ENCODE peak calls at places on chromosomes 12 and 14, in four cellular contexts. L is fibroblast of lung, G is PC-3, A is neural progenitor cell. X is an unnamed sample.
A peak's percentile ranks its signal among the peaks of the same experiment; 100 is the strongest.

GRCh38 chr14:61388173-61388975 is 67.0 kb downstream of the PRKCH start:
- DNase-seq in L (peak; percentile 25), G (peak; percentile 90), A (no peak), X (peak; percentile 88)

GRCh38 chr14:53391156-53391555 is 238.0 kb upstream of the DDHD1 start:
- DNase-seq in L (peak; percentile 90), G (peak; percentile 60), A (no peak), X (no peak)

GRCh38 chr12:57416039-57416996 is 14.5 kb downstream of the R3HDM2 start:
- DNase-seq in L (peak; percentile 36), G (peak; percentile 31), A (no peak), X (no peak)

GRCh38 chr14:69798339-69798735 is 1.3 kb upstream of the SLC10A1 start:
- DNase-seq in L (no peak), G (no peak), A (no peak), X (no peak)

GRCh38 chr12:131896080-131896810 is 1.8 kb downstream of the ULK1 start:
- DNase-seq in L (peak; percentile 88), G (peak; percentile 92), A (peak; percentile 91), X (peak; percentile 67)

GRCh38 chr14:73457935-73458218 is 469 bp downstream of the NUMB start:
- DNase-seq in L (no peak), G (no peak), A (no peak), X (no peak)

GRCh38 chr12:6267007-6267721 is 43.3 kb upstream of the PLEKHG6 start:
- DNase-seq in L (peak; percentile 71), G (peak; percentile 22), A (no peak), X (no peak)

GRCh38 chr14:34911209-34912150 is 36.3 kb upstream of the BAZ1A start:
- DNase-seq in L (peak; percentile 83), G (peak; percentile 54), A (no peak), X (no peak)

GRCh38 chr12:19695244-19696098 is 256.2 kb downstream of the AEBP2 start:
- DNase-seq in L (peak; percentile 74), G (no peak), A (no peak), X (no peak)

GRCh38 chr14:88961214-88961613 is 136.8 kb downstream of the TTC8 start:
- DNase-seq in L (peak; percentile 18), G (no peak), A (no peak), X (no peak)

GRCh38 chr12:110741371-110741770 is 1.3 kb downstream of the PPP1CC start:
- DNase-seq in L (peak; percentile 17), G (no peak), A (no peak), X (peak; percentile 75)

GRCh38 chr12:129570796-129571400 is 332.9 kb downstream of the TMEM132D start:
- DNase-seq in L (no peak), G (no peak), A (no peak), X (no peak)

GRCh38 chr12:80593766-80594165 is 113.7 kb upstream of the MYF6 start:
- DNase-seq in L (peak; percentile 98), G (peak; percentile 45), A (no peak), X (no peak)

GRCh38 chr12:15323530-15323929 is 1.2 kb downstream of the PTPRO start:
- DNase-seq in L (peak; percentile 3), G (no peak), A (no peak), X (no peak)

GRCh38 chr14:99729991-99730875 is 46.1 kb downstream of the CYP46A1 start:
- DNase-seq in L (no peak), G (peak; percentile 76), A (peak; percentile 92), X (peak; percentile 86)

GRCh38 chr14:20698018-20698329 is 9.4 kb downstream of the ANG start:
- DNase-seq in L (no peak), G (no peak), A (no peak), X (no peak)

GRCh38 chr14:102538598-102539543 is 29.3 kb upstream of the ANKRD9 start:
- DNase-seq in L (no peak), G (no peak), A (no peak), X (no peak)

GRCh38 chr14:104001003-104001402 is 58.7 kb upstream of the RD3L start:
- DNase-seq in L (no peak), G (peak; percentile 31), A (peak; percentile 48), X (peak; percentile 67)

GRCh38 chr12:113111247-113111646 is 24.3 kb downstream of the RASAL1 start:
- DNase-seq in L (no peak), G (no peak), A (no peak), X (no peak)

GRCh38 chr14:54737132-54737711 is 165.4 kb downstream of the GCH1 start:
- DNase-seq in L (peak; percentile 92), G (peak; percentile 94), A (no peak), X (no peak)

GRCh38 chr14:41423503-41423902 is 183.2 kb upstream of the LRFN5 start:
- DNase-seq in L (peak; percentile 0), G (peak; percentile 11), A (no peak), X (no peak)

GRCh38 chr14:41419709-41420108 is 187.0 kb upstream of the LRFN5 start:
- DNase-seq in L (no peak), G (no peak), A (no peak), X (no peak)

GRCh38 chr14:41418851-41419250 is 187.8 kb upstream of the LRFN5 start:
- DNase-seq in L (no peak), G (no peak), A (peak; percentile 10), X (no peak)
- H2AFZ ChIP-seq in L (no peak overlapping the region), G (no peak overlapping the region), A (no peak overlapping the region), X (no peak overlapping the region)

DNA sequence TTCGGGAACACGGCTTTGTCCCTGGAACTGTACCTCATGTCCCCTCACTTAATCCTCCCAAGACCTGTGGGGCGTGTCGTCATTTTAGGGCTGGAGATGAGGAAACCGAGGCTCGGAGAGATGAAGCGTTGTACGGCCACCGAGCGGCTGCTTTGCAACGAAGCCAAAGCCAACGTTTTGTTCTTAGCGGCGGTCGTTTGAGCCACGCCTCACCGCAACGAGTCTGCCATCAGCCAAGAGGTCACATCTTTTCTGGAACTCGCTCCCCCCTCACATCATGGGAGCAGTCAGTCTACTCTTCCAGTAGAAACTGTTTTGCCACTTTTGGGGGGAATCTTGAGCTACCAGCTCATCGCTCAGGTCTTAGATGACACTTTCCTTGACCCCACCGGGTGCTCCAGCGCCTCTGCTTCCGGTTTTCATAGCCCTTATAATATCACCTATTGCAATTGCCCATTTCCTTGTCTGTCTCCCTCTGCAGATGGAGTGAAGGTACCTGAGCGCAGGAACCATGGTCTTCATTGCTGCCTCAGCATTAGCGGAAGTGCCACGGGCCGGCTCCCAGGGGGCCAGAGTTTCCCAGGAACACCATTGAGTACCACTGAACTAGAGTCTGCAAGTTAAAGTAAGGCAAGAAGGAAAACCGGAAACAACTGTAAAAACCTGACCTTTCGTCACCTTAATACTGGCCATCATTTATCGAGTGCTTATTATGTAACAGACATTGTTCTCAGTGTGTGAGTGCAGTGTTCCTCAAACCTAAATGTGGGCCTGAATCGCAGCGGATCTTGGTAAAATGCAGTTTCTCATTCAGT is 19.6 kb downstream of the NINJ2 start:
- DNase-seq in L (no peak), G (no peak), A (no peak), X (peak; percentile 74)
- H3K4me3 ChIP-seq in L (peak overlapping the region; percentile 62), G (no peak overlapping the region), A (peak overlapping the region; percentile 49), X (peak overlapping the region; percentile 74)

DNA sequence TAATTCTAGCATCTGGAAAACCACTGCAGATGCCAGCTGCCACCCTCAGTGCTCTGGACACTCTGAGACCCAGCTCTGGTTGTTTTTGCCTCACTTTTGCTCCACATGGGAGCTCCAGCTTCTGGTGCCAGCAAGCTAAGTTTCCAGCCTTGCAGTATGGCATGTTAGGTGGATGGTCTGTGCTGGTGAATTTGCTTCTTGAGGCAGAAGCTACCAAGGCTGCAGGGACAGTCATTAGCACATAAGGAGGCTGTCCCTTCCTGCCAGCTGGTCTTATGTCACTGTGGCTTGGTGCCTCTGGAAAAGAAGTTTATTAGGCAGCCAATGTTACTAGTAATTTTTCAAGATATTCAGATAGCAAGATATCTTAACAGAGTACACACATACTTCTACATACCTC is 64.2 kb upstream of the CSRP2 start:
- DNase-seq in L (no peak), G (no peak), A (no peak), X (no peak)
- H2AFZ ChIP-seq in L (peak overlapping the region; percentile 39), G (no peak overlapping the region), A (no peak overlapping the region), X (no peak overlapping the region)

DNA sequence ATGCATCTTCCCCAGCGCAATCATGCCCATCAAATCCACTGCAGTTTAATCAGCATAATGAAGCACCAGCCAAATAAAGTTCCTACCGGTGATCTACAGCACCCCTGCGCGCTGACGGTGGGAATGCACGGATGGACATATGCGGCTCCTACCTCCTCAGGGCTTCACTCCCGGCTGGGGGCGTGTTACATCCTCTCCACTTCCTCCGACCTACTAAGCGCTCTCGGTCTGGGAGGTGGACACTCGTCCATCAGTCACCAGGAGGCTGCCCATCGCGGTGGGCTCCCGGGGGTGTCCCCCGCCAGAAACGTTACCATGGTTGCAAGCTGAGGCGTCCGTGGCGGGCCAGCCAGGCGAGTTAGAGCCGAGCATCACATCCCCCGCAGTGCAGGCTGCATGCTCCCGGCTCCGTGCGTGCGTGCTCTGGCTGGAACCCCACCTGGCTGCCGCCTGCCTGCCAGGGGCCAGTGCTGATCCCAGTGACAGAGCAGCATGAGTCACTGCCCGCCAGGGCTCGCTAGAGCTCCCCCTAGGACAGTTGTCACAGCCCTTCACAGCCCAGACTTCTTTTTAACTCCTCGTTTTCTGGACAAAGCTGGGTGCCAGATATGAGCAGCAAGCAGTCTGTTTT is 73.0 kb downstream of the CIT start:
- DNase-seq in L (peak; percentile 75), G (peak; percentile 87), A (peak; percentile 90), X (peak; percentile 86)
- H3K4me3 ChIP-seq in L (peak overlapping the region; percentile 68), G (no peak overlapping the region), A (peak overlapping the region; percentile 46), X (no peak overlapping the region)

GRCh38 chr12:54000774-54001114 is 783 bp downstream of the HOXC9 start:
- DNase-seq in L (no peak), G (no peak), A (no peak), X (no peak)
- H2AFZ ChIP-seq in L (no peak overlapping the region), G (no peak overlapping the region), A (no peak overlapping the region), X (no peak overlapping the region)

X was measured in Karpas-422.